ENCODE peak calls at places on chromosome 1, in ten cellular contexts. One of them, this sample, is unnamed.
A peak's percentile ranks its signal among the peaks of the same experiment; 100 is the strongest.

GRCh38 chr1:35929730-35930592 is 944 bp upstream of the AGO3 start:
- DNase-seq in GDM1: peak; percentile 40
- DNase-seq in MG63: peak; percentile 63
- DNase-seq in AG20443: peak; percentile 75
- DNase-seq in D341Med: peak; percentile 53
- DNase-seq in hypothalamus: no peak
- DNase-seq in endodermal cell: peak; percentile 85
- DNase-seq in NCI-H2029 treated with DMSO at 0.1 percent for 48 hours: peak; percentile 20
- DNase-seq in tibial artery: peak; percentile 82
- DNase-seq in ELR: peak; percentile 69
- DNase-seq in this sample: peak; percentile 44

GRCh38 chr1:76053021-76053420 is 21.5 kb upstream of the ST6GALNAC3 start:
- DNase-seq in GDM1: peak; percentile 24
- DNase-seq in ELR: peak; percentile 20
- DNase-seq in MG63: peak; percentile 11
- DNase-seq in hypothalamus: no peak
- DNase-seq in endodermal cell: peak; percentile 82
- DNase-seq in AG20443: no peak
- DNase-seq in tibial artery: no peak
- DNase-seq in NCI-H2029 treated with DMSO at 0.1 percent for 48 hours: no peak
- DNase-seq in D341Med: no peak
- DNase-seq in this sample: no peak

GRCh38 chr1:39568208-39568607 is 8.4 kb downstream of the PABPC4 start:
- DNase-seq in endodermal cell: no peak
- DNase-seq in MG63: no peak
- DNase-seq in AG20443: no peak
- DNase-seq in ELR: no peak
- DNase-seq in D341Med: no peak
- DNase-seq in hypothalamus: no peak
- DNase-seq in GDM1: no peak
- DNase-seq in tibial artery: no peak
- DNase-seq in NCI-H2029 treated with DMSO at 0.1 percent for 48 hours: no peak
- DNase-seq in this sample: no peak

GRCh38 chr1:155975375-155976061 is 2.8 kb downstream of the ARHGEF2 start:
- DNase-seq in ELR: no peak
- DNase-seq in MG63: no peak
- DNase-seq in AG20443: no peak
- DNase-seq in GDM1: no peak
- DNase-seq in hypothalamus: no peak
- DNase-seq in D341Med: no peak
- DNase-seq in endodermal cell: no peak
- DNase-seq in NCI-H2029 treated with DMSO at 0.1 percent for 48 hours: no peak
- DNase-seq in tibial artery: no peak
- DNase-seq in this sample: no peak

GRCh38 chr1:165886193-165886592 is 58.8 kb downstream of the UCK2 start:
- DNase-seq in GDM1: no peak
- DNase-seq in tibial artery: no peak
- DNase-seq in hypothalamus: no peak
- DNase-seq in AG20443: no peak
- DNase-seq in NCI-H2029 treated with DMSO at 0.1 percent for 48 hours: no peak
- DNase-seq in MG63: no peak
- DNase-seq in D341Med: no peak
- DNase-seq in ELR: no peak
- DNase-seq in endodermal cell: no peak
- DNase-seq in this sample: no peak

GRCh38 chr1:68328485-68328884 is 96.2 kb upstream of the WLS start:
- DNase-seq in tibial artery: no peak
- DNase-seq in ELR: peak; percentile 23
- DNase-seq in endodermal cell: no peak
- DNase-seq in NCI-H2029 treated with DMSO at 0.1 percent for 48 hours: no peak
- DNase-seq in GDM1: no peak
- DNase-seq in AG20443: peak; percentile 43
- DNase-seq in D341Med: no peak
- DNase-seq in hypothalamus: no peak
- DNase-seq in MG63: no peak
- DNase-seq in this sample: no peak

GRCh38 chr1:84141177-84142003 is 2.7 kb upstream of the PRKACB start:
- DNase-seq in AG20443: no peak
- DNase-seq in endodermal cell: no peak
- DNase-seq in MG63: no peak
- DNase-seq in NCI-H2029 treated with DMSO at 0.1 percent for 48 hours: no peak
- DNase-seq in ELR: peak; percentile 67
- DNase-seq in hypothalamus: no peak
- DNase-seq in D341Med: no peak
- DNase-seq in GDM1: no peak
- DNase-seq in tibial artery: no peak
- DNase-seq in this sample: no peak

GRCh38 chr1:224301391-224301790 is 28.6 kb downstream of the NVL start:
- DNase-seq in MG63: no peak
- DNase-seq in endodermal cell: peak; percentile 9
- DNase-seq in ELR: no peak
- DNase-seq in D341Med: no peak
- DNase-seq in AG20443: no peak
- DNase-seq in GDM1: no peak
- DNase-seq in tibial artery: no peak
- DNase-seq in hypothalamus: no peak
- DNase-seq in NCI-H2029 treated with DMSO at 0.1 percent for 48 hours: no peak
- DNase-seq in this sample: no peak

GRCh38 chr1:57674803-57675202 is 250.9 kb upstream of the DAB1 start:
- DNase-seq in ELR: no peak
- DNase-seq in D341Med: no peak
- DNase-seq in hypothalamus: no peak
- DNase-seq in NCI-H2029 treated with DMSO at 0.1 percent for 48 hours: no peak
- DNase-seq in GDM1: no peak
- DNase-seq in endodermal cell: no peak
- DNase-seq in tibial artery: no peak
- DNase-seq in AG20443: no peak
- DNase-seq in MG63: no peak
- DNase-seq in this sample: no peak

GRCh38 chr1:7771673-7772299 is 690 bp downstream of the VAMP3 start:
- DNase-seq in MG63: no peak
- DNase-seq in AG20443: no peak
- DNase-seq in NCI-H2029 treated with DMSO at 0.1 percent for 48 hours: no peak
- DNase-seq in hypothalamus: no peak
- DNase-seq in tibial artery: no peak
- DNase-seq in ELR: no peak
- DNase-seq in endodermal cell: no peak
- DNase-seq in D341Med: no peak
- DNase-seq in GDM1: no peak
- DNase-seq in this sample: no peak

GRCh38 chr1:110265186-110265585 is 55.1 kb downstream of the KCNC4 start:
- DNase-seq in D341Med: no peak
- DNase-seq in NCI-H2029 treated with DMSO at 0.1 percent for 48 hours: no peak
- DNase-seq in tibial artery: no peak
- DNase-seq in ELR: no peak
- DNase-seq in MG63: no peak
- DNase-seq in GDM1: no peak
- DNase-seq in AG20443: no peak
- DNase-seq in endodermal cell: no peak
- DNase-seq in hypothalamus: no peak
- DNase-seq in this sample: no peak

GRCh38 chr1:109295712-109296415 is 10.9 kb downstream of the MYBPHL start:
- DNase-seq in tibial artery: no peak
- DNase-seq in endodermal cell: no peak
- DNase-seq in GDM1: no peak
- DNase-seq in NCI-H2029 treated with DMSO at 0.1 percent for 48 hours: no peak
- DNase-seq in hypothalamus: no peak
- DNase-seq in ELR: no peak
- DNase-seq in D341Med: peak; percentile 63
- DNase-seq in MG63: no peak
- DNase-seq in AG20443: no peak
- DNase-seq in this sample: no peak

GRCh38 chr1:11654571-11655262 is at the start of gene FBXO44:
- DNase-seq in GDM1: no peak
- DNase-seq in AG20443: peak; percentile 87
- DNase-seq in D341Med: peak; percentile 87
- DNase-seq in NCI-H2029 treated with DMSO at 0.1 percent for 48 hours: no peak
- DNase-seq in hypothalamus: peak; percentile 38
- DNase-seq in MG63: peak; percentile 29
- DNase-seq in endodermal cell: peak; percentile 92
- DNase-seq in tibial artery: no peak
- DNase-seq in ELR: peak; percentile 26
- DNase-seq in this sample: peak; percentile 80

GRCh38 chr1:15720861-15721260 is 15.2 kb upstream of the SLC25A34 start:
- DNase-seq in NCI-H2029 treated with DMSO at 0.1 percent for 48 hours: no peak
- DNase-seq in ELR: no peak
- DNase-seq in D341Med: no peak
- DNase-seq in AG20443: no peak
- DNase-seq in endodermal cell: no peak
- DNase-seq in hypothalamus: no peak
- DNase-seq in GDM1: no peak
- DNase-seq in MG63: no peak
- DNase-seq in tibial artery: no peak
- DNase-seq in this sample: no peak

GRCh38 chr1:177476706-177477105 is 305.9 kb downstream of the BRINP2 start:
- DNase-seq in AG20443: no peak
- DNase-seq in hypothalamus: no peak
- DNase-seq in ELR: no peak
- DNase-seq in D341Med: no peak
- DNase-seq in NCI-H2029 treated with DMSO at 0.1 percent for 48 hours: no peak
- DNase-seq in endodermal cell: no peak
- DNase-seq in GDM1: no peak
- DNase-seq in MG63: no peak
- DNase-seq in tibial artery: no peak
- DNase-seq in this sample: no peak

GRCh38 chr1:72869441-72869840 is 587.1 kb upstream of the NEGR1 start:
- DNase-seq in hypothalamus: no peak
- DNase-seq in tibial artery: no peak
- DNase-seq in endodermal cell: no peak
- DNase-seq in MG63: no peak
- DNase-seq in D341Med: no peak
- DNase-seq in GDM1: no peak
- DNase-seq in ELR: no peak
- DNase-seq in NCI-H2029 treated with DMSO at 0.1 percent for 48 hours: no peak
- DNase-seq in AG20443: no peak
- DNase-seq in this sample: no peak